ENCODE peak calls at places on chromosome 6, in five cellular contexts. Z, B, I, F and W are unnamed samples.

GRCh38 chr6:152246554-152247337 is 390.4 kb downstream of the SYNE1 start:
- DNase-seq in Z (no peak), I (no peak), F (no peak), B (no peak), W (no peak)

GRCh38 chr6:1463275-1463674 is 73.9 kb downstream of the FOXF2 start:
- DNase-seq in B (no peak), I (no peak), Z (no peak), F (no peak), W (no peak)

GRCh38 chr6:41964201-41964887 is 22.7 kb upstream of the CCND3 start:
- DNase-seq in B (no peak), I (no peak), Z (no peak), F (no peak), W (no peak)

GRCh38 chr6:168417158-168417557 is 23.8 kb upstream of the SMOC2 start:
- DNase-seq in F (no peak), Z (no peak), B (no peak), I (peak), W (no peak)

GRCh38 chr6:12324741-12325140 is 34.6 kb downstream of the EDN1 start:
- DNase-seq in F (no peak), Z (no peak), B (no peak), I (no peak), W (no peak)

GRCh38 chr6:145310116-145310515 is 425.2 kb downstream of the EPM2A start:
- DNase-seq in Z (no peak), F (peak), I (no peak), B (no peak), W (no peak)

GRCh38 chr6:138508676-138508988 is 9.3 kb upstream of the NHSL1 start:
- DNase-seq in B (no peak), Z (no peak), I (no peak), F (no peak), W (no peak)

GRCh38 chr6:131924881-131925474 is 26.2 kb downstream of the CCN2 start:
- DNase-seq in B (no peak), Z (no peak), I (no peak), F (peak), W (no peak)

GRCh38 chr6:159594106-159594749 is 98.8 kb downstream of the SOD2 start:
- DNase-seq in Z (no peak), B (no peak), F (peak), I (no peak), W (no peak)

GRCh38 chr6:99434702-99435530 is 9.8 kb upstream of the PNISR start:
- DNase-seq in I (no peak), F (no peak), Z (no peak), B (no peak), W (no peak)

GRCh38 chr6:79089552-79090404 is 11.7 kb upstream of the PHIP start:
- DNase-seq in F (no peak), Z (no peak), B (no peak), I (no peak), W (no peak)

GRCh38 chr6:150142304-150142656 is 564 bp upstream of the PPP1R14C start:
- DNase-seq in I (no peak), Z (peak), B (no peak), F (peak), W (no peak)

GRCh38 chr6:28985396-28986164 is 19.5 kb downstream of the ZNF311 start:
- DNase-seq in B (peak), F (peak), Z (no peak), I (peak), W (no peak)

GRCh38 chr6:158068893-158069799 is 87.5 kb downstream of the SYNJ2 start:
- DNase-seq in Z (no peak), I (no peak), F (peak), B (no peak), W (no peak)

GRCh38 chr6:11225990-11226389 is 6.5 kb downstream of the NEDD9 start:
- DNase-seq in F (no peak), B (no peak), Z (no peak), I (no peak), W (no peak)

GRCh38 chr6:5205877-5206840 is 54.6 kb downstream of the LYRM4 start:
- DNase-seq in Z (peak), B (no peak), I (peak), F (no peak), W (no peak)

GRCh38 chr6:164832410-164832809 is 477.0 kb downstream of the C6orf118 start:
- DNase-seq in Z (no peak), I (no peak), F (no peak), B (no peak), W (no peak)

GRCh38 chr6:79233611-79234149 is 802 bp downstream of the HMGN3 start:
- DNase-seq in F (peak), I (peak), B (peak), Z (peak), W (peak)

GRCh38 chr6:4615891-4616290 is 160.3 kb upstream of the CDYL start:
- DNase-seq in Z (no peak), F (no peak), I (peak), B (no peak), W (no peak)

GRCh38 chr6:36028887-36029324 is 1.3 kb downstream of the MAPK14 start:
- DNase-seq in B (peak), I (peak), Z (no peak), F (peak), W (peak)

GRCh38 chr6:84547341-84547794 is 217.0 kb downstream of the TBX18 start:
- DNase-seq in F (no peak), Z (no peak), I (no peak), B (no peak), W (no peak)

GRCh38 chr6:32192608-32193039 is at the start of gene GPSM3:
- DNase-seq in I (peak), Z (peak), F (no peak), B (peak), W (no peak)

GRCh38 chr6:149094156-149094555 is 223.4 kb upstream of the TAB2 start:
- DNase-seq in I (no peak), Z (no peak), B (no peak), F (no peak), W (no peak)

GRCh38 chr6:133951881-133952814 is 876 bp upstream of the TBPL1 start:
- DNase-seq in I (peak), Z (peak), B (peak), F (peak), W (no peak)
- TF ChIP-seq CTCF in I (peak), Z (no peak), B (peak), F (peak), W (peak)

DNA sequence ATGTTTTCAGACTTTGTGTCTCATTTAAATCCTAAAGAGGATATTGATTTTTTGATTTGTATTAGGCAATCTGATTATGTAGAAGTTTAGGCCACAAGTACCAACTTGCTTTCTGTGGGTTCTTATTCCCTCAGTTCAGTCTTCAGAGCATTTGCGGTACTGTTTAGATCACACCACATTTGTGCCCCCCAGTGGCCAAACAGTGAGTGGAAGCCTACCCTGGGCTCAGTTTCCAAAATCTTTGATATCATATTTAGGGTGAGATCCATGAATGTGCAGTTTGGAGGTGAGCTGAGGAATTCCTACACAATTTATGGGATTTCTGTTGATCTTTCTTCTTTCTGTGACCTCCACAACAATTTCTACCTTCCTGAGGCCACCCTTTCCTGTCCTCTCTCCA is 92.3 kb upstream of the FUT9 start:
- DNase-seq in B (no peak), F (no peak), I (no peak), Z (peak), W (no peak)
- TF ChIP-seq CTCF in B (peak), F (no peak), I (peak), Z (peak), W (no peak)

GRCh38 chr6:166236586-166236985 is 68.9 kb upstream of the TBXT start:
- DNase-seq in B (peak), Z (peak), F (no peak), I (no peak), W (peak)
- TF ChIP-seq CTCF in B (no peak), Z (no peak), F (no peak), I (no peak), W (no peak)

GRCh38 chr6:76867182-76867581 is 596.1 kb downstream of the HTR1B start:
- DNase-seq in B (no peak), Z (no peak), I (no peak), F (no peak), W (no peak)

GRCh38 chr6:76866091-76866490 is 597.2 kb downstream of the HTR1B start:
- DNase-seq in Z (no peak), I (no peak), B (no peak), F (no peak), W (no peak)

GRCh38 chr6:76856065-76856464 is 607.2 kb downstream of the HTR1B start:
- DNase-seq in Z (no peak), I (no peak), B (no peak), F (no peak), W (no peak)

GRCh38 chr6:76862966-76863365 is 600.3 kb downstream of the HTR1B start:
- DNase-seq in B (no peak), F (no peak), I (no peak), Z (no peak), W (no peak)

DNA sequence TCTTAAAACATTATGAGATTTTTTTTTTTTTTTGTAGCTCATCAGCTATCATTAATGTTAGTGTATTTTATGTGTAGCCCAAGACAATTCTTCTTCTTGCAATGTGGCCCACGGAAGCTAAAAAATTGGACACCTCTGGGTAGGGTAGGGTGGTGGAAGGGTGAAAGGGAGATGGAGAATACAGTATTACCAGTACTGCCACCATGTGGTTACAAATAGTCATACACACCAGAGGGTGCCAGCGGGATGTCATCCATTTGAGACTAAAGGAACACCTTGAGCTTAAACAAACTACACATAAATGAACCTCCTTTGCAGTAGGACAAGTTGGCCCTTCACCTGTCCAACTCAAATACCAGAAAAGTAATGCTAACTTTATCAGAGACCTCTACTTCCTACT is 601.9 kb downstream of the HTR1B start:
- DNase-seq in I (no peak), Z (no peak), F (no peak), B (no peak), W (no peak)
- TF ChIP-seq CTCF in I (peak), Z (no peak), F (no peak), B (peak), W (no peak)

DNA sequence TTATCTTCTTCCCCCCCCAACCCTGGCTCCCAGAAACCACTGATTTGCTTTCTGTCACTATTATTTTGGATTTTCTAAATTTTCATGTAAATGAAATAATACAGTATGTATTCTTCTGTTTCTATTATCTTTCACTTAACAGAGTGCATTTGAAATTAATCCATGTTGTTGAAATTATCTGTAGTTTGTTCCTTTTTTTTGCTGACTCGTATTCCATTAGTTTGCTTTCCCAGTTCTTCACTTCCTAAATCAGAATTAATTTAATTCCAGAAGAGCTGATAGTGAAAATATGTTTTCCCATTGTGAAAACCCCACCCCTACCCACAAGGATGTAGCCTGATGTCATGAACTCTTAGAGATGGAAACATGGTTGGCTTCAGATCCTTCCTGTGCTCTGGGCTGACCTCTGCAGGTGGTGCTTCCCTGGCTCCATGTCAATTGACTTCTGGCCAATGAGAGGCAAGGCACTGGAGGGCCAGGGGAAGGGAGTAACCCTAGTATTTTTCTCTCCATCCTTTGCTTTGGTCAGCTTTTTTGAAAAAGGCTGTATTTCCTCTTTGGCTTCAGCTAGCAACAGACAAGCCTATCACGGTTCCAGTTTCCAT is 244.4 kb upstream of the HSF2 start:
- DNase-seq in B (no peak), Z (no peak), F (no peak), I (no peak), W (no peak)
- TF ChIP-seq CTCF in B (no peak), Z (no peak), F (no peak), I (no peak), W (no peak)

DNA sequence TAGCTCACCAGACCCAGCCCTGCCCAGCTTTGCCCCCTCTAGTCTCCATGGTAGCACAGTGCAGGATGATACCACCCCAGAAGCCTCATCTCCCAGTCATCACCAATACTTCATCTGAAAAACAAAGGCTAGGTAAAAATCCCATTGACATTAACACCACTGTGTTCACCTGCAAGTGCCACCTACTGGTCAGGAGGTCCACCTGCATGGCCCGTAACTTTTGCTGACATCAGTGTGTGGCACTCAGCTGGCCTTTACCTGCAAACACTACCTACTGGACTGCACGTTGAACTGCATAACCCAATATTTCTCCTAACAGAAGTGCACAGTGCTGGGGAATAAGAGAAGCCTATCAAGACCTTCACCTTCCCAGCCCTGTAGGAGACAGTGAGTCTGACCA is 234.7 kb upstream of the ADGRB3 start:
- DNase-seq in B (no peak), Z (no peak), F (no peak), I (no peak), W (no peak)
- TF ChIP-seq CTCF in B (no peak), Z (no peak), F (no peak), I (no peak), W (no peak)

GRCh38 chr6:33851959-33852358 is 48.2 kb upstream of the MLN start:
- DNase-seq in I (no peak), B (no peak), F (no peak), Z (no peak), W (no peak)
- TF ChIP-seq CTCF in I (peak), B (no peak), F (peak), Z (peak), W (no peak)

DNA sequence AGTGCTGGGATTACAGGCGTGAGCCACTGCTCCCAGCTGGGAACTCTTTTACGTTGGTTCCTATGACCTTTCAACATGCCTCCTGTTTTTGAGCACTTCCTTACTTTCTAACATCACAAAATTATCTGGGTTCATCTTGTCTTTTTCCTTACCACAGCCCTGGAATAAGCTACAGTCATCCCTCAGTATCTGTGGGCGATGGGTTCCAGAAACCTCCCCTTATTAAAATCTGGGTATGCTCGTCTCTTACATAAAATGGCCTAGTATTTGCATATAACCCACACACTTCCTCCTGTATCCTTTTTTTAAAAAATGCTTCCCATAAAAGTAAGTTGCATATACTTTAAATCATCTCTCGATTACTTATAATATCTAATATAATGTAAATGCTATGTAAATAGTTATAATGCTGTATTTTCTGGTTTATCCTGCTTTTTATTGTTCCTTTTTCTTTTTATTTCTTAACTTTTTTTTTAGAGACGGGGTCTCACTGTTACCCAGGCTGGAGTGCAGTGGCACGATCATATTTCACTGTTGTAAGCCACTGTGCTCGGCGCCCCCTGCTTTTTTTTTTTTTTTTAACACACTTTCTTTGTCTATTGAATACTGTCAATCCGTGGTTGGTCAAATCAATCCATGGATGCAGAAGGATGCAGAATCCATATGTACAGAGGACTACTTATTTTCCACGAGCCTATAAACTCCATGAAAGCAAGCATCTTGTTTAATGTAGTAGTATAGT is 9.2 kb downstream of the RPF2 start:
- DNase-seq in F (no peak), Z (no peak), I (no peak), B (no peak), W (no peak)
- TF ChIP-seq CTCF in F (no peak), Z (no peak), I (no peak), B (no peak), W (no peak)

DNA sequence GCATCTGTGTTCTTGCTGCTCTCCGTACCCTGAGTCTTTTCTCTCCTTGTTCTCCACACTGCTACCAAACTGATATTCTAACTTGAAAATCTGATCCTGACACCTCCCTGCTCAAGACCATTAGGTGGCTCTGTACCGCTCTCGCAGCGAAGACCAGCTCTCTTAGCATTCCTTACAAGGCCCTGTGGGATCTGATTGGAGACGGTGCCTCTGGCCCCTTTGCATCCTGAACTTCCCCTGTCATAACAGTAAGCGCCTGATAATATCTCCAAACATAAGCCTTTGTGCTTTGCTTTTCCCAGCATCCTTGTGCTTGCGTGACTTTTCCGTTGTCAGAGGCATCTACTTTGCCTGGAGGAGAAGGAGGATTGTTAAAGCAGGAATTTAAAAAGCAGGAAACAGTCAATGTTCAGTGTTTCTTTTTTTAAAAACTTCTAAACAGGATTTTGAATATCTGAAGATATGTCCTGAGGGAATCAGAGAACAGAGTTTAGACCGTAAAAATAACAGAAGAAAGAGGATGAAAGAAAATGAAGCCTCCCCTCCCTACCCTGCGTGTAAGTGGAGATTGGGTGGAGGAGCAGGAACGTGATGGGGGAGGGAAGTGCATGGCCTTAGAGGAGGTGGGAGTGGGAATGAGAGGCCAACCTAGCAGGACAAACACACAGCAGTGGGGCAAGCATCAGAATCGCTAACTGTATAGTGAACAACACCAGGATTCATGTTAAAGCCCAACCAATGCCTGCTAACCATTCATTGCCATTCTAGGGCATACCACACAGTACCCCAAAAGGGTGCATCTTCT is 89.2 kb upstream of the STMND1 start:
- DNase-seq in F (peak), I (no peak), B (no peak), Z (no peak), W (no peak)
- TF ChIP-seq CTCF in F (peak), I (no peak), B (no peak), Z (no peak), W (no peak)

GRCh38 chr6:15301179-15302006 is 55.5 kb downstream of the JARID2 start:
- DNase-seq in I (no peak), Z (no peak), B (no peak), F (no peak), W (no peak)

GRCh38 chr6:15296735-15297134 is 50.9 kb downstream of the JARID2 start:
- DNase-seq in I (no peak), Z (no peak), B (no peak), F (no peak), W (no peak)

GRCh38 chr6:15297895-15298590 is 52.2 kb downstream of the JARID2 start:
- DNase-seq in Z (peak), B (peak), F (no peak), I (no peak), W (no peak)

GRCh38 chr6:15296249-15296648 is 50.4 kb downstream of the JARID2 start:
- DNase-seq in I (no peak), Z (no peak), F (no peak), B (no peak), W (no peak)

DNA sequence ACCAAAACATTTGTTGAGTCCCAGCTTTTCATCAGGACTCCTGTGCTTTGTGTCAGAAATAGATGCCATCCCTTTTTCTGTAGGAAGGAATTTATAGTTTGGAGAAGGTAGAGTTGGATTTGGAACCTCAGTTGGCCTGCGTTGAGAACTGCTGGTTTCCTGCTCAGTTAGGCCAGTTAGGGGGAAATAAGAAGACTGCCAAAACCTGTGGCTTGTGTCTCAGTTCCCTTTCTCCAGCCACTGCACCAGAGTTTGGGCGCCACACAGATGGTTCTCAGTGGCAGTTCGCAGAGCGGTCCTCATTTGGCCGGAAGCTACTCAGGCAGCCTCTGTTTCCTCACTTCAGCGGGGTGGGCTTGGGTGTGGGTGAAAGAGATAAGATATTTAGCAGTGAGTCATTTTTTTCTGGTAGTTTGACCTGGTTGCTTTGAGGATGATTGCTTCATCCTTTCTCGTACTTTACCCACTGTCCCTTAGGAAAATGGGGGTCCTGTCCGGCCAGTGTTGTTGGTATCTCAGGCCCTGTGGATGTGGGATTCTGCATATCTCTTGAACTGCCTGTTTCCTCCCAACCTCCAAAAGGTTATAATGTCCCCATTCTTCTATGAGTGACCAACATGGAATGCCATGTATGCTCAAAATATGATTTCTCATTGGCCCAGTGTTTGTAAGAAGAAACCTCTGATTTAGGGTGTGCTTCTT is 53.7 kb downstream of the JARID2 start:
- DNase-seq in I (peak), F (no peak), B (peak), Z (peak), W (peak)
- TF ChIP-seq CTCF in I (no peak), F (no peak), B (no peak), Z (no peak), W (no peak)